ENCODE peak calls at places on chromosome 16, in ten cellular contexts. One of them, this sample, is unnamed.

GRCh38 chr16:73878616-73879015 is 418.0 kb upstream of the PSMD7 start:
- DNase-seq in heart left ventricle: no peak
- DNase-seq in ovary: no peak
- DNase-seq in GM04503: peak; percentile 14
- DNase-seq in iPS DF 19.7: peak; percentile 17
- DNase-seq in memory B cell: no peak
- DNase-seq in neural crest cell: no peak
- DNase-seq in nephron progenitor cell: peak; percentile 7
- DNase-seq in ELR: peak; percentile 64
- DNase-seq in NCI-H1105 treated with DMSO at 0.1 percent for 48 hours: peak; percentile 56
- DNase-seq in this sample: no peak

GRCh38 chr16:55638256-55638655 is 17.5 kb upstream of the SLC6A2 start:
- DNase-seq in heart left ventricle: no peak
- DNase-seq in ovary: no peak
- DNase-seq in GM04503: no peak
- DNase-seq in iPS DF 19.7: no peak
- DNase-seq in memory B cell: no peak
- DNase-seq in neural crest cell: no peak
- DNase-seq in nephron progenitor cell: no peak
- DNase-seq in ELR: no peak
- DNase-seq in NCI-H1105 treated with DMSO at 0.1 percent for 48 hours: no peak
- DNase-seq in this sample: no peak

GRCh38 chr16:88685156-88686061 is 898 bp downstream of the SNAI3 start:
- DNase-seq in heart left ventricle: peak; percentile 67
- DNase-seq in ovary: no peak
- DNase-seq in GM04503: no peak
- DNase-seq in iPS DF 19.7: no peak
- DNase-seq in memory B cell: peak; percentile 68
- DNase-seq in neural crest cell: no peak
- DNase-seq in nephron progenitor cell: no peak
- DNase-seq in ELR: peak; percentile 82
- DNase-seq in NCI-H1105 treated with DMSO at 0.1 percent for 48 hours: no peak
- DNase-seq in this sample: no peak

GRCh38 chr16:12398029-12398735 is 405.5 kb downstream of the CPPED1 start:
- DNase-seq in heart left ventricle: no peak
- DNase-seq in ovary: no peak
- DNase-seq in GM04503: no peak
- DNase-seq in iPS DF 19.7: no peak
- DNase-seq in memory B cell: no peak
- DNase-seq in neural crest cell: no peak
- DNase-seq in nephron progenitor cell: no peak
- DNase-seq in ELR: no peak
- DNase-seq in NCI-H1105 treated with DMSO at 0.1 percent for 48 hours: peak; percentile 97
- DNase-seq in this sample: no peak

GRCh38 chr16:50227120-50227519 is 39.2 kb upstream of the ADCY7 start:
- DNase-seq in heart left ventricle: no peak
- DNase-seq in ovary: no peak
- DNase-seq in GM04503: no peak
- DNase-seq in iPS DF 19.7: no peak
- DNase-seq in memory B cell: no peak
- DNase-seq in neural crest cell: no peak
- DNase-seq in nephron progenitor cell: no peak
- DNase-seq in ELR: no peak
- DNase-seq in NCI-H1105 treated with DMSO at 0.1 percent for 48 hours: no peak
- DNase-seq in this sample: no peak

GRCh38 chr16:3101841-3102470 is 2.9 kb upstream of the ZSCAN10 start:
- DNase-seq in heart left ventricle: no peak
- DNase-seq in ovary: no peak
- DNase-seq in GM04503: no peak
- DNase-seq in iPS DF 19.7: no peak
- DNase-seq in memory B cell: no peak
- DNase-seq in neural crest cell: no peak
- DNase-seq in nephron progenitor cell: no peak
- DNase-seq in ELR: no peak
- DNase-seq in NCI-H1105 treated with DMSO at 0.1 percent for 48 hours: no peak
- DNase-seq in this sample: no peak

GRCh38 chr16:17832738-17833137 is 362.0 kb upstream of the XYLT1 start:
- DNase-seq in heart left ventricle: no peak
- DNase-seq in ovary: no peak
- DNase-seq in GM04503: no peak
- DNase-seq in iPS DF 19.7: no peak
- DNase-seq in memory B cell: no peak
- DNase-seq in neural crest cell: no peak
- DNase-seq in nephron progenitor cell: no peak
- DNase-seq in ELR: peak; percentile 63
- DNase-seq in NCI-H1105 treated with DMSO at 0.1 percent for 48 hours: no peak
- DNase-seq in this sample: no peak

GRCh38 chr16:3065069-3065741 is at the start of gene IL32:
- DNase-seq in heart left ventricle: peak; percentile 72
- DNase-seq in ovary: peak; percentile 38
- DNase-seq in GM04503: peak; percentile 13
- DNase-seq in iPS DF 19.7: no peak
- DNase-seq in memory B cell: no peak
- DNase-seq in neural crest cell: no peak
- DNase-seq in nephron progenitor cell: no peak
- DNase-seq in ELR: peak; percentile 82
- DNase-seq in NCI-H1105 treated with DMSO at 0.1 percent for 48 hours: no peak
- DNase-seq in this sample: peak; percentile 55

GRCh38 chr16:88497561-88498420 is 44.7 kb downstream of the ZFPM1 start:
- DNase-seq in heart left ventricle: no peak
- DNase-seq in ovary: no peak
- DNase-seq in GM04503: no peak
- DNase-seq in iPS DF 19.7: no peak
- DNase-seq in memory B cell: no peak
- DNase-seq in neural crest cell: no peak
- DNase-seq in nephron progenitor cell: no peak
- DNase-seq in ELR: no peak
- DNase-seq in NCI-H1105 treated with DMSO at 0.1 percent for 48 hours: no peak
- DNase-seq in this sample: no peak

This sample was measured in T-helper 17 cell.